ENCODE peak calls at places on chromosomes 11 and 22, in nine cellular contexts. One of them, this sample, is unnamed.

GRCh38 chr11:17951685-17952388 is 61.0 kb downstream of the SERGEF start:
- DNase-seq in GM13976: no peak
- DNase-seq in neural crest cell: no peak
- DNase-seq in stimulated activated CD4-positive, alpha-beta T cell treated with anti-CD3 and anti-CD28 coated beads, Interleukin-2, amount 100 ng/mL, for 48 hours: no peak
- DNase-seq in naive thymus-derived CD8-positive, alpha-beta T cell: no peak
- DNase-seq in hepatic stellate cell: no peak
- DNase-seq in heart left ventricle: no peak
- DNase-seq in skeletal muscle cell: no peak
- DNase-seq in GM04504: no peak
- DNase-seq in this sample: no peak

GRCh38 chr11:64258946-64259532 is 7.7 kb downstream of the PLCB3 start:
- DNase-seq in GM13976: no peak
- DNase-seq in neural crest cell: no peak
- DNase-seq in stimulated activated CD4-positive, alpha-beta T cell treated with anti-CD3 and anti-CD28 coated beads, Interleukin-2, amount 100 ng/mL, for 48 hours: no peak
- DNase-seq in naive thymus-derived CD8-positive, alpha-beta T cell: peak
- DNase-seq in hepatic stellate cell: no peak
- DNase-seq in heart left ventricle: no peak
- DNase-seq in skeletal muscle cell: no peak
- DNase-seq in GM04504: no peak
- DNase-seq in this sample: no peak

GRCh38 chr11:2309251-2310072 is 7.6 kb downstream of the TSPAN32 start:
- DNase-seq in GM13976: no peak
- DNase-seq in neural crest cell: no peak
- DNase-seq in stimulated activated CD4-positive, alpha-beta T cell treated with anti-CD3 and anti-CD28 coated beads, Interleukin-2, amount 100 ng/mL, for 48 hours: no peak
- DNase-seq in naive thymus-derived CD8-positive, alpha-beta T cell: no peak
- DNase-seq in hepatic stellate cell: no peak
- DNase-seq in heart left ventricle: no peak
- DNase-seq in skeletal muscle cell: no peak
- DNase-seq in GM04504: no peak
- DNase-seq in this sample: no peak

GRCh38 chr11:95577716-95578460 is 211.7 kb downstream of the FAM76B start:
- DNase-seq in GM13976: no peak
- DNase-seq in neural crest cell: no peak
- DNase-seq in stimulated activated CD4-positive, alpha-beta T cell treated with anti-CD3 and anti-CD28 coated beads, Interleukin-2, amount 100 ng/mL, for 48 hours: no peak
- DNase-seq in naive thymus-derived CD8-positive, alpha-beta T cell: no peak
- DNase-seq in hepatic stellate cell: peak
- DNase-seq in heart left ventricle: no peak
- DNase-seq in skeletal muscle cell: peak
- DNase-seq in GM04504: no peak
- DNase-seq in this sample: no peak

GRCh38 chr11:130624946-130625345 is 176.5 kb downstream of the ADAMTS15 start:
- DNase-seq in GM13976: no peak
- DNase-seq in neural crest cell: no peak
- DNase-seq in stimulated activated CD4-positive, alpha-beta T cell treated with anti-CD3 and anti-CD28 coated beads, Interleukin-2, amount 100 ng/mL, for 48 hours: no peak
- DNase-seq in naive thymus-derived CD8-positive, alpha-beta T cell: no peak
- DNase-seq in hepatic stellate cell: no peak
- DNase-seq in heart left ventricle: no peak
- DNase-seq in skeletal muscle cell: no peak
- DNase-seq in GM04504: no peak
- DNase-seq in this sample: no peak

GRCh38 chr11:6755303-6755952 is 16.3 kb downstream of the OR2AG2 start:
- DNase-seq in GM13976: peak
- DNase-seq in neural crest cell: peak
- DNase-seq in stimulated activated CD4-positive, alpha-beta T cell treated with anti-CD3 and anti-CD28 coated beads, Interleukin-2, amount 100 ng/mL, for 48 hours: peak
- DNase-seq in naive thymus-derived CD8-positive, alpha-beta T cell: no peak
- DNase-seq in hepatic stellate cell: peak
- DNase-seq in heart left ventricle: no peak
- DNase-seq in skeletal muscle cell: no peak
- DNase-seq in GM04504: no peak
- DNase-seq in this sample: no peak

GRCh38 chr11:63023415-63023814 is 7.8 kb upstream of the SLC22A8 start:
- DNase-seq in GM13976: no peak
- DNase-seq in neural crest cell: no peak
- DNase-seq in stimulated activated CD4-positive, alpha-beta T cell treated with anti-CD3 and anti-CD28 coated beads, Interleukin-2, amount 100 ng/mL, for 48 hours: no peak
- DNase-seq in naive thymus-derived CD8-positive, alpha-beta T cell: no peak
- DNase-seq in hepatic stellate cell: no peak
- DNase-seq in heart left ventricle: no peak
- DNase-seq in skeletal muscle cell: no peak
- DNase-seq in GM04504: no peak
- DNase-seq in this sample: no peak

GRCh38 chr22:28594784-28595324 is 84.8 kb downstream of the TTC28 start:
- DNase-seq in GM13976: peak
- DNase-seq in neural crest cell: no peak
- DNase-seq in stimulated activated CD4-positive, alpha-beta T cell treated with anti-CD3 and anti-CD28 coated beads, Interleukin-2, amount 100 ng/mL, for 48 hours: no peak
- DNase-seq in naive thymus-derived CD8-positive, alpha-beta T cell: no peak
- DNase-seq in hepatic stellate cell: peak
- DNase-seq in heart left ventricle: no peak
- DNase-seq in skeletal muscle cell: no peak
- DNase-seq in GM04504: peak
- DNase-seq in this sample: no peak

GRCh38 chr22:35173655-35174054 is 83.6 kb upstream of the HMGXB4 start:
- DNase-seq in GM13976: no peak
- DNase-seq in neural crest cell: no peak
- DNase-seq in stimulated activated CD4-positive, alpha-beta T cell treated with anti-CD3 and anti-CD28 coated beads, Interleukin-2, amount 100 ng/mL, for 48 hours: no peak
- DNase-seq in naive thymus-derived CD8-positive, alpha-beta T cell: no peak
- DNase-seq in hepatic stellate cell: no peak
- DNase-seq in heart left ventricle: no peak
- DNase-seq in skeletal muscle cell: no peak
- DNase-seq in GM04504: no peak
- DNase-seq in this sample: no peak

GRCh38 chr11:111322534-111322933 is 24.2 kb downstream of the POU2AF3 start:
- DNase-seq in GM13976: no peak
- DNase-seq in neural crest cell: no peak
- DNase-seq in stimulated activated CD4-positive, alpha-beta T cell treated with anti-CD3 and anti-CD28 coated beads, Interleukin-2, amount 100 ng/mL, for 48 hours: no peak
- DNase-seq in naive thymus-derived CD8-positive, alpha-beta T cell: no peak
- DNase-seq in hepatic stellate cell: no peak
- DNase-seq in heart left ventricle: no peak
- DNase-seq in skeletal muscle cell: no peak
- DNase-seq in GM04504: no peak
- DNase-seq in this sample: no peak

GRCh38 chr11:111066861-111067260 is 178.7 kb upstream of the POU2AF2 start:
- DNase-seq in GM13976: no peak
- DNase-seq in neural crest cell: no peak
- DNase-seq in stimulated activated CD4-positive, alpha-beta T cell treated with anti-CD3 and anti-CD28 coated beads, Interleukin-2, amount 100 ng/mL, for 48 hours: no peak
- DNase-seq in naive thymus-derived CD8-positive, alpha-beta T cell: no peak
- DNase-seq in hepatic stellate cell: no peak
- DNase-seq in heart left ventricle: no peak
- DNase-seq in skeletal muscle cell: no peak
- DNase-seq in GM04504: no peak
- DNase-seq in this sample: no peak

GRCh38 chr11:66443602-66444001 is 5.0 kb upstream of the MRPL11 start:
- DNase-seq in GM13976: no peak
- DNase-seq in neural crest cell: no peak
- DNase-seq in stimulated activated CD4-positive, alpha-beta T cell treated with anti-CD3 and anti-CD28 coated beads, Interleukin-2, amount 100 ng/mL, for 48 hours: no peak
- DNase-seq in naive thymus-derived CD8-positive, alpha-beta T cell: no peak
- DNase-seq in hepatic stellate cell: peak
- DNase-seq in heart left ventricle: no peak
- DNase-seq in skeletal muscle cell: peak
- DNase-seq in GM04504: peak
- DNase-seq in this sample: no peak

GRCh38 chr11:68936358-68936636 is 32.6 kb downstream of the IGHMBP2 start:
- DNase-seq in GM13976: peak
- DNase-seq in neural crest cell: no peak
- DNase-seq in stimulated activated CD4-positive, alpha-beta T cell treated with anti-CD3 and anti-CD28 coated beads, Interleukin-2, amount 100 ng/mL, for 48 hours: no peak
- DNase-seq in naive thymus-derived CD8-positive, alpha-beta T cell: no peak
- DNase-seq in hepatic stellate cell: no peak
- DNase-seq in heart left ventricle: no peak
- DNase-seq in skeletal muscle cell: no peak
- DNase-seq in GM04504: no peak
- DNase-seq in this sample: no peak

GRCh38 chr11:85737738-85738137 is 51.7 kb upstream of the CCDC89 start:
- DNase-seq in GM13976: no peak
- DNase-seq in neural crest cell: no peak
- DNase-seq in stimulated activated CD4-positive, alpha-beta T cell treated with anti-CD3 and anti-CD28 coated beads, Interleukin-2, amount 100 ng/mL, for 48 hours: no peak
- DNase-seq in naive thymus-derived CD8-positive, alpha-beta T cell: no peak
- DNase-seq in hepatic stellate cell: no peak
- DNase-seq in heart left ventricle: no peak
- DNase-seq in skeletal muscle cell: no peak
- DNase-seq in GM04504: no peak
- DNase-seq in this sample: no peak

GRCh38 chr11:10474551-10474950 is 19.5 kb downstream of the AMPD3 start:
- DNase-seq in GM13976: no peak
- DNase-seq in neural crest cell: no peak
- DNase-seq in stimulated activated CD4-positive, alpha-beta T cell treated with anti-CD3 and anti-CD28 coated beads, Interleukin-2, amount 100 ng/mL, for 48 hours: no peak
- DNase-seq in naive thymus-derived CD8-positive, alpha-beta T cell: no peak
- DNase-seq in hepatic stellate cell: no peak
- DNase-seq in heart left ventricle: no peak
- DNase-seq in skeletal muscle cell: no peak
- DNase-seq in GM04504: no peak
- DNase-seq in this sample: no peak

GRCh38 chr11:101840720-101841119 is 74.1 kb upstream of the CEP126 start:
- DNase-seq in GM13976: no peak
- DNase-seq in neural crest cell: no peak
- DNase-seq in stimulated activated CD4-positive, alpha-beta T cell treated with anti-CD3 and anti-CD28 coated beads, Interleukin-2, amount 100 ng/mL, for 48 hours: no peak
- DNase-seq in naive thymus-derived CD8-positive, alpha-beta T cell: no peak
- DNase-seq in hepatic stellate cell: no peak
- DNase-seq in heart left ventricle: no peak
- DNase-seq in skeletal muscle cell: no peak
- DNase-seq in GM04504: no peak
- DNase-seq in this sample: no peak

GRCh38 chr11:8283510-8284272 is 20.0 kb upstream of the LMO1 start:
- DNase-seq in GM13976: no peak
- DNase-seq in neural crest cell: peak
- DNase-seq in stimulated activated CD4-positive, alpha-beta T cell treated with anti-CD3 and anti-CD28 coated beads, Interleukin-2, amount 100 ng/mL, for 48 hours: no peak
- DNase-seq in naive thymus-derived CD8-positive, alpha-beta T cell: no peak
- DNase-seq in hepatic stellate cell: no peak
- DNase-seq in heart left ventricle: no peak
- DNase-seq in skeletal muscle cell: no peak
- DNase-seq in GM04504: no peak
- DNase-seq in this sample: no peak

GRCh38 chr11:59040607-59041006 is 45.5 kb upstream of the GLYATL1B start:
- DNase-seq in GM13976: no peak
- DNase-seq in neural crest cell: no peak
- DNase-seq in stimulated activated CD4-positive, alpha-beta T cell treated with anti-CD3 and anti-CD28 coated beads, Interleukin-2, amount 100 ng/mL, for 48 hours: no peak
- DNase-seq in naive thymus-derived CD8-positive, alpha-beta T cell: no peak
- DNase-seq in hepatic stellate cell: no peak
- DNase-seq in heart left ventricle: no peak
- DNase-seq in skeletal muscle cell: no peak
- DNase-seq in GM04504: no peak
- DNase-seq in this sample: no peak

GRCh38 chr11:9060700-9061111 is 30.7 kb downstream of the SCUBE2 start:
- DNase-seq in GM13976: peak
- DNase-seq in neural crest cell: no peak
- DNase-seq in stimulated activated CD4-positive, alpha-beta T cell treated with anti-CD3 and anti-CD28 coated beads, Interleukin-2, amount 100 ng/mL, for 48 hours: peak
- DNase-seq in naive thymus-derived CD8-positive, alpha-beta T cell: no peak
- DNase-seq in hepatic stellate cell: no peak
- DNase-seq in heart left ventricle: no peak
- DNase-seq in skeletal muscle cell: no peak
- DNase-seq in GM04504: no peak
- DNase-seq in this sample: no peak

GRCh38 chr11:119149371-119150275 is 771 bp downstream of the ABCG4 start:
- DNase-seq in GM13976: no peak
- DNase-seq in neural crest cell: peak
- DNase-seq in stimulated activated CD4-positive, alpha-beta T cell treated with anti-CD3 and anti-CD28 coated beads, Interleukin-2, amount 100 ng/mL, for 48 hours: no peak
- DNase-seq in naive thymus-derived CD8-positive, alpha-beta T cell: no peak
- DNase-seq in hepatic stellate cell: no peak
- DNase-seq in heart left ventricle: no peak
- DNase-seq in skeletal muscle cell: no peak
- DNase-seq in GM04504: no peak
- DNase-seq in this sample: no peak

GRCh38 chr22:38172016-38172431 is 9.6 kb downstream of the PLA2G6 start:
- DNase-seq in GM13976: no peak
- DNase-seq in neural crest cell: no peak
- DNase-seq in stimulated activated CD4-positive, alpha-beta T cell treated with anti-CD3 and anti-CD28 coated beads, Interleukin-2, amount 100 ng/mL, for 48 hours: no peak
- DNase-seq in naive thymus-derived CD8-positive, alpha-beta T cell: no peak
- DNase-seq in hepatic stellate cell: no peak
- DNase-seq in heart left ventricle: no peak
- DNase-seq in skeletal muscle cell: no peak
- DNase-seq in GM04504: no peak
- DNase-seq in this sample: no peak

GRCh38 chr11:31856248-31856647 is 45.1 kb upstream of the PAX6 start:
- DNase-seq in GM13976: no peak
- DNase-seq in neural crest cell: no peak
- DNase-seq in stimulated activated CD4-positive, alpha-beta T cell treated with anti-CD3 and anti-CD28 coated beads, Interleukin-2, amount 100 ng/mL, for 48 hours: no peak
- DNase-seq in naive thymus-derived CD8-positive, alpha-beta T cell: no peak
- DNase-seq in hepatic stellate cell: no peak
- DNase-seq in heart left ventricle: no peak
- DNase-seq in skeletal muscle cell: no peak
- DNase-seq in GM04504: no peak
- DNase-seq in this sample: no peak

GRCh38 chr11:84097186-84097585 is 811.0 kb upstream of the CCDC90B start:
- DNase-seq in GM13976: no peak
- DNase-seq in neural crest cell: no peak
- DNase-seq in stimulated activated CD4-positive, alpha-beta T cell treated with anti-CD3 and anti-CD28 coated beads, Interleukin-2, amount 100 ng/mL, for 48 hours: no peak
- DNase-seq in naive thymus-derived CD8-positive, alpha-beta T cell: no peak
- DNase-seq in hepatic stellate cell: no peak
- DNase-seq in heart left ventricle: no peak
- DNase-seq in skeletal muscle cell: no peak
- DNase-seq in GM04504: no peak
- DNase-seq in this sample: no peak